ENCODE peak calls at places on chromosomes 1 and 21, in seven cellular contexts. O is neuronal stem cell; W is T-helper 1 cell; Z is stimulated activated CD4-positive, alpha-beta T cell treated with anti-CD3 and anti-CD28 coated beads, Interleukin-2, amount 100 ng/mL, for 48 hours; H is neural crest cell; M is AG10803; T is NCI-H510A. G is an unnamed sample.

GRCh38 chr21:25369524-25370300 is 237.6 kb downstream of the MRPL39 start:
- DNase-seq in O (no peak), W (no peak), Z (no peak), H (no peak), M (peak; percentile 85), T (no peak), G (peak; percentile 2)

GRCh38 chr21:17900281-17900989 is 81.3 kb upstream of the C21orf91 start:
- DNase-seq in O (no peak), W (no peak), Z (no peak), H (no peak), M (no peak), T (no peak), G (no peak)

GRCh38 chr21:16124397-16125130 is 394.8 kb downstream of the USP25 start:
- DNase-seq in O (no peak), W (no peak), Z (no peak), H (no peak), M (peak; percentile 90), T (no peak), G (peak; percentile 31)

GRCh38 chr1:54490361-54491248 is 57.4 kb upstream of the ACOT11 start:
- DNase-seq in O (no peak), W (no peak), Z (no peak), H (peak; percentile 30), M (no peak), T (no peak), G (no peak)

GRCh38 chr1:6688757-6689156 is 12.9 kb downstream of the DNAJC11 start:
- DNase-seq in O (no peak), W (no peak), Z (no peak), H (no peak), M (no peak), T (no peak), G (no peak)

GRCh38 chr1:39639333-39640130 is at the start of gene HEYL:
- DNase-seq in O (peak; percentile 70), W (peak; percentile 19), Z (peak; percentile 70), H (peak; percentile 52), M (no peak), T (peak; percentile 100), G (no peak)

GRCh38 chr1:226640737-226641136 is 92.2 kb downstream of the STUM start:
- DNase-seq in O (no peak), W (no peak), Z (no peak), H (no peak), M (no peak), T (no peak), G (no peak)

GRCh38 chr1:155052412-155053400 is 1.6 kb downstream of the ADAM15 start:
- DNase-seq in O (no peak), W (peak; percentile 39), Z (no peak), H (no peak), M (no peak), T (no peak), G (no peak)

GRCh38 chr1:10495942-10496341 is 21.2 kb downstream of the PEX14 start:
- DNase-seq in O (no peak), W (peak; percentile 24), Z (no peak), H (no peak), M (no peak), T (peak; percentile 69), G (peak; percentile 96)

GRCh38 chr1:95118019-95118499 is 904 bp downstream of the TLCD4 start:
- DNase-seq in O (no peak), W (no peak), Z (no peak), H (peak; percentile 18), M (no peak), T (no peak), G (no peak)

GRCh38 chr1:178869114-178869697 is 1.7 kb downstream of the ANGPTL1 start:
- DNase-seq in O (peak; percentile 20), W (no peak), Z (no peak), H (no peak), M (peak; percentile 71), T (no peak), G (no peak)

GRCh38 chr21:46052703-46053651 is 44.9 kb upstream of the COL6A2 start:
- DNase-seq in O (no peak), W (no peak), Z (peak; percentile 30), H (no peak), M (peak; percentile 95), T (no peak), G (peak; percentile 81)

GRCh38 chr21:33025471-33026298 is at the start of gene OLIG2:
- DNase-seq in O (peak; percentile 87), W (no peak), Z (no peak), H (peak; percentile 75), M (no peak), T (peak; percentile 82), G (no peak)

GRCh38 chr21:42663860-42664535 is 10.6 kb downstream of the PDE9A start:
- DNase-seq in O (no peak), W (no peak), Z (no peak), H (no peak), M (no peak), T (no peak), G (no peak)

GRCh38 chr1:210605099-210605498 is 276.4 kb downstream of the HHAT start:
- DNase-seq in O (no peak), W (no peak), Z (no peak), H (no peak), M (no peak), T (no peak), G (no peak)

GRCh38 chr1:49106438-49106837 is 329.7 kb upstream of the BEND5 start:
- DNase-seq in O (no peak), W (no peak), Z (no peak), H (no peak), M (peak; percentile 36), T (no peak), G (no peak)

GRCh38 chr1:53148123-53148522 is 5.7 kb upstream of the SLC1A7 start:
- DNase-seq in O (no peak), W (no peak), Z (no peak), H (no peak), M (peak; percentile 52), T (no peak), G (peak; percentile 34)

GRCh38 chr1:212915245-212916091 is 34.9 kb upstream of the VASH2 start:
- DNase-seq in O (no peak), W (no peak), Z (no peak), H (no peak), M (peak; percentile 10), T (no peak), G (peak; percentile 25)

G was measured in kidney epithelial cell.